ENCODE peak calls at places on chromosome 1, in six cellular contexts. One of them, this sample, is unnamed.

GRCh38 chr1:98749152-98749756 is 87.7 kb downstream of the SNX7 start:
- DNase-seq in HepG2: no peak
- DNase-seq in SK-N-SH: no peak
- DNase-seq in H1: no peak
- DNase-seq in K562: no peak
- DNase-seq in GM12878: no peak
- DNase-seq in this sample: peak

GRCh38 chr1:76759950-76760349 is 107.3 kb upstream of the ST6GALNAC5 start:
- DNase-seq in HepG2: no peak
- DNase-seq in SK-N-SH: peak
- DNase-seq in H1: no peak
- DNase-seq in K562: no peak
- DNase-seq in GM12878: no peak
- DNase-seq in this sample: no peak

GRCh38 chr1:166289309-166289708 is 122.5 kb upstream of the FAM78B start:
- DNase-seq in HepG2: no peak
- DNase-seq in SK-N-SH: no peak
- DNase-seq in H1: no peak
- DNase-seq in K562: no peak
- DNase-seq in GM12878: no peak
- DNase-seq in this sample: no peak

GRCh38 chr1:214281030-214281901 is at the start of gene SMYD2:
- DNase-seq in HepG2: peak
- DNase-seq in SK-N-SH: peak
- DNase-seq in H1: peak
- DNase-seq in K562: peak
- DNase-seq in GM12878: no peak
- DNase-seq in this sample: peak

GRCh38 chr1:223674119-223674890 is 8.8 kb upstream of the CAPN8 start:
- DNase-seq in HepG2: no peak
- DNase-seq in SK-N-SH: no peak
- DNase-seq in H1: no peak
- DNase-seq in K562: no peak
- DNase-seq in GM12878: no peak
- DNase-seq in this sample: no peak

GRCh38 chr1:65146908-65147423 is 1.0 kb upstream of the AK4 start:
- DNase-seq in HepG2: no peak
- DNase-seq in SK-N-SH: no peak
- DNase-seq in H1: no peak
- DNase-seq in K562: no peak
- DNase-seq in GM12878: no peak
- DNase-seq in this sample: no peak

GRCh38 chr1:3403388-3404179 is 50.9 kb upstream of the ARHGEF16 start:
- DNase-seq in HepG2: peak
- DNase-seq in SK-N-SH: no peak
- DNase-seq in H1: peak
- DNase-seq in K562: no peak
- DNase-seq in GM12878: no peak
- DNase-seq in this sample: no peak

GRCh38 chr1:216183427-216183826 is 239.8 kb downstream of the USH2A start:
- DNase-seq in HepG2: no peak
- DNase-seq in SK-N-SH: no peak
- DNase-seq in H1: no peak
- DNase-seq in K562: no peak
- DNase-seq in GM12878: no peak
- DNase-seq in this sample: no peak

GRCh38 chr1:158161458-158161857 is 19.2 kb upstream of the CD1D start:
- DNase-seq in HepG2: no peak
- DNase-seq in SK-N-SH: no peak
- DNase-seq in H1: no peak
- DNase-seq in K562: no peak
- DNase-seq in GM12878: no peak
- DNase-seq in this sample: no peak

GRCh38 chr1:145871994-145872411 is 13.1 kb upstream of the PIAS3 start:
- DNase-seq in HepG2: no peak
- DNase-seq in SK-N-SH: no peak
- DNase-seq in H1: peak
- DNase-seq in K562: no peak
- DNase-seq in GM12878: no peak
- DNase-seq in this sample: no peak

GRCh38 chr1:230285351-230285750 is 140.8 kb downstream of the PGBD5 start:
- DNase-seq in HepG2: no peak
- DNase-seq in SK-N-SH: no peak
- DNase-seq in H1: no peak
- DNase-seq in K562: no peak
- DNase-seq in GM12878: no peak
- DNase-seq in this sample: no peak

GRCh38 chr1:3359346-3360157 is 94.9 kb upstream of the ARHGEF16 start:
- DNase-seq in HepG2: no peak
- DNase-seq in SK-N-SH: peak
- DNase-seq in H1: no peak
- DNase-seq in K562: no peak
- DNase-seq in GM12878: no peak
- DNase-seq in this sample: no peak

GRCh38 chr1:234875328-234875952 is 253.2 kb downstream of the TOMM20 start:
- DNase-seq in HepG2: peak
- DNase-seq in SK-N-SH: no peak
- DNase-seq in H1: no peak
- DNase-seq in K562: peak
- DNase-seq in GM12878: no peak
- DNase-seq in this sample: no peak

GRCh38 chr1:89610457-89610991 is 22.4 kb upstream of the LRRC8C start:
- DNase-seq in HepG2: no peak
- DNase-seq in SK-N-SH: no peak
- DNase-seq in H1: no peak
- DNase-seq in K562: no peak
- DNase-seq in GM12878: no peak
- DNase-seq in this sample: no peak

GRCh38 chr1:234975122-234975940 is 153.3 kb downstream of the TOMM20 start:
- DNase-seq in HepG2: peak
- DNase-seq in SK-N-SH: no peak
- DNase-seq in H1: no peak
- DNase-seq in K562: peak
- DNase-seq in GM12878: no peak
- DNase-seq in this sample: peak

GRCh38 chr1:24091971-24092482 is 19.9 kb downstream of the MYOM3 start:
- DNase-seq in HepG2: no peak
- DNase-seq in SK-N-SH: no peak
- DNase-seq in H1: no peak
- DNase-seq in K562: no peak
- DNase-seq in GM12878: no peak
- DNase-seq in this sample: no peak

GRCh38 chr1:221940631-221941030 is 198.7 kb upstream of the DUSP10 start:
- DNase-seq in HepG2: no peak
- DNase-seq in SK-N-SH: no peak
- DNase-seq in H1: no peak
- DNase-seq in K562: no peak
- DNase-seq in GM12878: no peak
- DNase-seq in this sample: no peak

GRCh38 chr1:206566976-206567375 is 45.3 kb downstream of the EIF2D start:
- DNase-seq in HepG2: no peak
- DNase-seq in SK-N-SH: no peak
- DNase-seq in H1: no peak
- DNase-seq in K562: no peak
- DNase-seq in GM12878: no peak
- DNase-seq in this sample: no peak

GRCh38 chr1:230632273-230632873 is 9.9 kb upstream of the COG2 start:
- DNase-seq in HepG2: peak
- DNase-seq in SK-N-SH: peak
- DNase-seq in H1: no peak
- DNase-seq in K562: no peak
- DNase-seq in GM12878: no peak
- DNase-seq in this sample: peak

GRCh38 chr1:166927701-166928100 is 47.6 kb downstream of the ILDR2 start:
- DNase-seq in HepG2: no peak
- DNase-seq in SK-N-SH: no peak
- DNase-seq in H1: no peak
- DNase-seq in K562: no peak
- DNase-seq in GM12878: no peak
- DNase-seq in this sample: no peak

GRCh38 chr1:157154291-157154690 is 16.1 kb upstream of the ETV3 start:
- DNase-seq in HepG2: no peak
- DNase-seq in SK-N-SH: no peak
- DNase-seq in H1: no peak
- DNase-seq in K562: no peak
- DNase-seq in GM12878: no peak
- DNase-seq in this sample: no peak

GRCh38 chr1:160844447-160845232 is 18.0 kb downstream of the CD244 start:
- DNase-seq in HepG2: no peak
- DNase-seq in SK-N-SH: no peak
- DNase-seq in H1: no peak
- DNase-seq in K562: no peak
- DNase-seq in GM12878: no peak
- DNase-seq in this sample: no peak

GRCh38 chr1:162026906-162027305 is 3.2 kb upstream of the OLFML2B start:
- DNase-seq in HepG2: no peak
- DNase-seq in SK-N-SH: no peak
- DNase-seq in H1: no peak
- DNase-seq in K562: no peak
- DNase-seq in GM12878: no peak
- DNase-seq in this sample: no peak

GRCh38 chr1:110647254-110647891 is 27.4 kb downstream of the KCNA3 start:
- DNase-seq in HepG2: no peak
- DNase-seq in SK-N-SH: no peak
- DNase-seq in H1: no peak
- DNase-seq in K562: no peak
- DNase-seq in GM12878: no peak
- DNase-seq in this sample: no peak

GRCh38 chr1:82161651-82162238 is 361.0 kb downstream of the ADGRL2 start:
- DNase-seq in HepG2: no peak
- DNase-seq in SK-N-SH: no peak
- DNase-seq in H1: no peak
- DNase-seq in K562: no peak
- DNase-seq in GM12878: no peak
- DNase-seq in this sample: no peak

GRCh38 chr1:151370211-151370911 is 2.1 kb downstream of the SELENBP1 start:
- DNase-seq in HepG2: no peak
- DNase-seq in SK-N-SH: no peak
- DNase-seq in H1: no peak
- DNase-seq in K562: peak
- DNase-seq in GM12878: no peak
- DNase-seq in this sample: no peak

GRCh38 chr1:220786337-220787068 is at the start of gene MTARC1:
- DNase-seq in HepG2: peak
- DNase-seq in SK-N-SH: peak
- DNase-seq in H1: peak
- DNase-seq in K562: no peak
- DNase-seq in GM12878: no peak
- DNase-seq in this sample: peak
- TF ChIP-seq EP300 in HepG2: no peak
- TF ChIP-seq EP300 in SK-N-SH: no peak
- TF ChIP-seq EP300 in H1: no peak
- TF ChIP-seq EP300 in K562: no peak
- TF ChIP-seq EP300 in GM12878: no peak
- TF ChIP-seq EP300 in this sample: no peak

GRCh38 chr1:194081444-194081843 is 895.0 kb upstream of the B3GALT2 start:
- DNase-seq in HepG2: no peak
- DNase-seq in SK-N-SH: no peak
- DNase-seq in H1: no peak
- DNase-seq in K562: no peak
- DNase-seq in GM12878: no peak
- DNase-seq in this sample: no peak

GRCh38 chr1:194071200-194071599 is 884.8 kb upstream of the B3GALT2 start:
- DNase-seq in HepG2: no peak
- DNase-seq in SK-N-SH: peak
- DNase-seq in H1: no peak
- DNase-seq in K562: no peak
- DNase-seq in GM12878: no peak
- DNase-seq in this sample: no peak

GRCh38 chr1:194078765-194079164 is 892.4 kb upstream of the B3GALT2 start:
- DNase-seq in HepG2: no peak
- DNase-seq in SK-N-SH: no peak
- DNase-seq in H1: no peak
- DNase-seq in K562: no peak
- DNase-seq in GM12878: no peak
- DNase-seq in this sample: no peak

DNA sequence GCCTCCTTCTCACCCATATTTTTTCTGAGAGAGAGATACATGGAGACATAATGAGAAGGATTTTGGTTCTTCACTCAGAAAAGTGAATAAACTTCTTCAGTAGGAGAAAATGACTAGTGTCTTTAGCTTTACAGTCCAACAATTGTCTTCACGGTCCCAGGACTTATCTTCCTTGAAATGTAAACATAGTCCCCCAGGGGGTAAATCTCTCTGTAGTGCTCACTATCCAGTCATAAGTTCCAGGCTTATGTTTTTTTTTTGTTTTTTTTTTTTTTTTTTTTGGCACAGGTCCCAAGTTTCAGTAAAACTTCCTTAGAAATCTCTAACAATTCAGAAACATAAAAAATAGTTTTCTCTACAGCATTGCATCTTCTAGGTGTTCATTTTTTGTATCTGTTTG is 890.2 kb upstream of the B3GALT2 start:
- DNase-seq in HepG2: no peak
- DNase-seq in SK-N-SH: no peak
- DNase-seq in H1: no peak
- DNase-seq in K562: no peak
- DNase-seq in GM12878: no peak
- DNase-seq in this sample: no peak
- TF ChIP-seq CHD2 in HepG2: no peak
- TF ChIP-seq CHD2 in SK-N-SH: no peak
- TF ChIP-seq CHD2 in H1: no peak
- TF ChIP-seq CHD2 in K562: no peak
- TF ChIP-seq CHD2 in GM12878: no peak
- TF ChIP-seq CHD2 in this sample: no peak

GRCh38 chr1:243842978-243843490 is 7.0 kb downstream of the AKT3 start:
- DNase-seq in HepG2: no peak
- DNase-seq in SK-N-SH: no peak
- DNase-seq in H1: no peak
- DNase-seq in K562: no peak
- DNase-seq in GM12878: no peak
- DNase-seq in this sample: peak
- TF ChIP-seq EP300 in HepG2: no peak
- TF ChIP-seq EP300 in SK-N-SH: no peak
- TF ChIP-seq EP300 in H1: no peak
- TF ChIP-seq EP300 in K562: no peak
- TF ChIP-seq EP300 in GM12878: no peak
- TF ChIP-seq EP300 in this sample: no peak

DNA sequence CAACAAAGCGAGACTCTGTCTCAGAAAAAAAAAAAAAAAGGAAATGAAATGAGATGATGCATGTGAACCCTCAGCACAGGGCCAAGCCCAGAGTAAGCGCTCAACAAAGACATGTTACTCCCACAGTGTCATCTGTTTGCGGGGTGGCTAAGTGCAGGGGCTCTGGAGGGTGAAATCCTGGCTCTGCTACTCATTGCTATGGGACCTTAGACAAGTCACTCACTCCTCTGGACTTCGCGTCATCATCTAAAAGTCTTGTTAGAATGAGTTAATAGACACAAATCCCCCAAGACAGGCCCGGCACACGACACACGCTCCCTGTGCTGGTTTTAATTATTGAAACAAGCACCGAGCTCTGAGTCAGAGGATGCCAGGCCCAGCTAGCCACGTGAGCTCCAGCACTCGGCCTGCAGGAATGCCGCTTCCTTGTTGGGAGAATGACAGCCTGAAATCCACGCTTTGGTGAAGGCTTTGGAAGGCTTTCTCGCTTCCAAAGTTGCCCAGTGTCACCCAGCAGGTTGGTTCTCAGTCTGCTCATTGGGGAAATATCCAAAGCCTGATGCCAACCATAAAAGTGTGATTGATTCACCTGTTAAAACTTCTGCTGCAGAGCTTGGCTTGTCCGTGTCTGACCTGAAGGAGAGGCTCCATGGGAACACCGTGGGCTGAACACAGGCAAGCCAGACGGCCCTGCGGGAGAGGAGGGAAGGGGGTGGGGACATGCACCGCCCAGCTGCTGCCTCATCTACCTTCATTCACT is 36.7 kb upstream of the TARDBP start:
- DNase-seq in HepG2: peak
- DNase-seq in SK-N-SH: peak
- DNase-seq in H1: no peak
- DNase-seq in K562: no peak
- DNase-seq in GM12878: no peak
- DNase-seq in this sample: peak
- TF ChIP-seq CHD2 in HepG2: no peak
- TF ChIP-seq CHD2 in SK-N-SH: no peak
- TF ChIP-seq CHD2 in H1: no peak
- TF ChIP-seq CHD2 in K562: no peak
- TF ChIP-seq CHD2 in GM12878: no peak
- TF ChIP-seq CHD2 in this sample: no peak